ENCODE peak calls at places on chromosomes 5 and 9, in four cellular contexts. E is amniotic stem cell, X is thoracic aorta, A is progenitor cell of endocrine pancreas. O is an unnamed sample.

GRCh38 chr9:108612510-108612909 is 243.3 kb downstream of the ACTL7B start:
- DNase-seq in E (no peak), A (no peak), X (no peak), O (no peak)

GRCh38 chr5:173663810-173664526 is 47.5 kb upstream of the BOD1 start:
- DNase-seq in E (no peak), X (no peak), A (no peak), O (no peak)

GRCh38 chr5:72248352-72249032 is 71.5 kb downstream of the MRPS27 start:
- DNase-seq in A (no peak), X (peak), E (peak), O (no peak)

GRCh38 chr9:135790850-135791249 is 88.9 kb downstream of the KCNT1 start:
- DNase-seq in X (no peak), A (no peak), E (no peak), O (no peak)

GRCh38 chr5:118447350-118447749 is 541.0 kb downstream of the DTWD2 start:
- DNase-seq in E (no peak), X (no peak), A (no peak), O (no peak)

GRCh38 chr9:116275418-116276295 is 122.1 kb downstream of the PAPPA start:
- DNase-seq in X (no peak), A (no peak), E (no peak), O (no peak)

GRCh38 chr5:154712518-154713437 is 42.4 kb upstream of the LARP1 start:
- DNase-seq in E (no peak), X (no peak), A (peak), O (no peak)

GRCh38 chr9:85368781-85369180 is 373.0 kb downstream of the AGTPBP1 start:
- DNase-seq in X (no peak), E (no peak), A (no peak), O (no peak)

GRCh38 chr9:135931349-135931820 is 24.0 kb upstream of the CAMSAP1 start:
- DNase-seq in X (no peak), E (no peak), A (no peak), O (no peak)

GRCh38 chr5:112630246-112631009 is 107.3 kb upstream of the APC start:
- DNase-seq in X (no peak), E (no peak), A (no peak), O (no peak)

GRCh38 chr5:3600106-3600997 is 4.7 kb downstream of the IRX1 start:
- DNase-seq in X (no peak), A (peak), E (no peak), O (no peak)

GRCh38 chr9:104835163-104835562 is 71.2 kb downstream of the NIPSNAP3B start:
- DNase-seq in E (no peak), X (no peak), A (no peak), O (no peak)

GRCh38 chr5:148846930-148847329 is 20.5 kb downstream of the ADRB2 start:
- DNase-seq in X (no peak), A (no peak), E (peak), O (no peak)

GRCh38 chr9:134778841-134779411 is 101.7 kb upstream of the FCN2 start:
- DNase-seq in A (peak), E (no peak), X (no peak), O (no peak)

GRCh38 chr9:71719088-71719487 is 49.2 kb downstream of the CEMIP2 start:
- DNase-seq in E (no peak), A (no peak), X (no peak), O (no peak)

GRCh38 chr9:129482521-129483466 is 138.1 kb downstream of the C9orf50 start:
- DNase-seq in A (peak), X (peak), E (peak), O (no peak)

GRCh38 chr9:93187047-93187446 is 3.1 kb downstream of the WNK2 start:
- DNase-seq in A (no peak), E (no peak), X (no peak), O (no peak)

GRCh38 chr9:114682846-114683245 is 854 bp upstream of the TEX48 start:
- DNase-seq in A (no peak), E (no peak), X (no peak), O (no peak)

GRCh38 chr5:6873359-6873758 is 160.1 kb downstream of the TENT4A start:
- DNase-seq in X (no peak), A (no peak), E (no peak), O (no peak)

GRCh38 chr5:64836190-64836750 is 67.5 kb downstream of the CWC27 start:
- DNase-seq in A (no peak), E (no peak), X (no peak), O (no peak)

GRCh38 chr5:5145651-5146529 is 5.8 kb downstream of the ADAMTS16 start:
- DNase-seq in X (no peak), E (no peak), A (no peak), O (no peak)

O was measured in AG04449.